ENCODE peak calls at places on chromosomes 12 and 14, in seven cellular contexts. H is fibroblast of mammary gland, E is upper lobe of right lung, C is mammary epithelial cell, L is kidney epithelial cell, W is body of pancreas, V is gastrocnemius medialis. R is an unnamed sample.

GRCh38 chr12:67475725-67476124 is 172.8 kb upstream of the DYRK2 start:
- DNase-seq in H (no peak), E (no peak), C (peak; percentile 50), L (no peak), W (no peak), V (no peak), R (no peak)

GRCh38 chr14:33765251-33765650 is 185.6 kb downstream of the EGLN3 start:
- DNase-seq in H (no peak), E (no peak), C (no peak), L (no peak), W (no peak), V (no peak), R (no peak)

GRCh38 chr14:96204151-96205058 is at the start of gene BDKRB2:
- DNase-seq in H (peak; percentile 82), E (peak; percentile 82), C (peak; percentile 85), L (peak; percentile 62), W (peak; percentile 89), V (peak; percentile 60), R (peak; percentile 71)

GRCh38 chr12:109264943-109265650 is 44.0 kb downstream of the FOXN4 start:
- DNase-seq in H (no peak), E (no peak), C (no peak), L (no peak), W (no peak), V (peak; percentile 40), R (no peak)

GRCh38 chr14:90447720-90448497 is 51.1 kb downstream of the CALM1 start:
- DNase-seq in H (no peak), E (no peak), C (no peak), L (no peak), W (no peak), V (no peak), R (no peak)

GRCh38 chr14:21015312-21015711 is 9.5 kb downstream of the NDRG2 start:
- DNase-seq in H (no peak), E (no peak), C (no peak), L (no peak), W (no peak), V (peak; percentile 84), R (no peak)

GRCh38 chr12:121438905-121439304 is 39.0 kb downstream of the RNF34 start:
- DNase-seq in H (no peak), E (no peak), C (no peak), L (no peak), W (no peak), V (no peak), R (no peak)

GRCh38 chr14:44795725-44796124 is 166.0 kb downstream of the KLHL28 start:
- DNase-seq in H (no peak), E (no peak), C (no peak), L (no peak), W (no peak), V (no peak), R (peak; percentile 75)

GRCh38 chr12:132077322-132078100 is 66.6 kb downstream of the DDX51 start:
- DNase-seq in H (no peak), E (no peak), C (no peak), L (no peak), W (no peak), V (no peak), R (no peak)

GRCh38 chr14:101577221-101577909 is 16.1 kb downstream of the DIO3 start:
- DNase-seq in H (no peak), E (no peak), C (no peak), L (no peak), W (no peak), V (no peak), R (no peak)

GRCh38 chr12:45612044-45612794 is 117.3 kb upstream of the ARID2 start:
- DNase-seq in H (peak; percentile 31), E (no peak), C (peak; percentile 16), L (no peak), W (no peak), V (no peak), R (peak; percentile 39)

GRCh38 chr14:95500772-95501401 is 15.6 kb downstream of the SYNE3 start:
- DNase-seq in H (peak; percentile 93), E (no peak), C (no peak), L (no peak), W (peak; percentile 59), V (peak; percentile 67), R (peak; percentile 66)

GRCh38 chr14:105627701-105628100 is 101.3 kb downstream of the TMEM121 start:
- DNase-seq in H (no peak), E (no peak), C (no peak), L (no peak), W (no peak), V (no peak), R (no peak)

DNA sequence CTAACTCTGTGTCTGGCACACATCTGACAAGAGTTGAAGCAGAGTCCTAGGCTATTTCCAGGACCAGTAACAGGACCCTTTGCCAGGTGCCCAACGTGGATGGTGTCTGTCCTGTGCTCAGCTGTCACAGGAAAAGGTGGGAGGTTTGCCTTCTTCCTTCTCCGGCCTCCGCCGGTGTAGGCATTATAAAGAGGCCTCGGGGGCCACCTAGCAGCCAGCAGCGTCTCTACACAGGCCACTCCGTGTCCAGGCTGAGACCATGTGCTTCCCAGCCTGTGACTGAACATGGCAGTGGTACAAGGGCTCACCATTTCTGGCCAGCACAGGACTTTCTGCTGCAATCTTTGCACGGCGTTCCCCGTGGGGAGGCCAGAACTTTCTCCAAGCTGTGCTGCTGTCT is 60.7 kb upstream of the GPATCH2L start:
- DNase-seq in H (peak; percentile 36), E (no peak), C (no peak), L (no peak), W (peak; percentile 19), V (peak; percentile 88), R (peak; percentile 13)
- TF ChIP-seq CTCF in H (peak; percentile 35), E (peak; percentile 22), C (no peak), L (peak; percentile 18), W (no peak), V (peak; percentile 64), R (peak; percentile 22)

DNA sequence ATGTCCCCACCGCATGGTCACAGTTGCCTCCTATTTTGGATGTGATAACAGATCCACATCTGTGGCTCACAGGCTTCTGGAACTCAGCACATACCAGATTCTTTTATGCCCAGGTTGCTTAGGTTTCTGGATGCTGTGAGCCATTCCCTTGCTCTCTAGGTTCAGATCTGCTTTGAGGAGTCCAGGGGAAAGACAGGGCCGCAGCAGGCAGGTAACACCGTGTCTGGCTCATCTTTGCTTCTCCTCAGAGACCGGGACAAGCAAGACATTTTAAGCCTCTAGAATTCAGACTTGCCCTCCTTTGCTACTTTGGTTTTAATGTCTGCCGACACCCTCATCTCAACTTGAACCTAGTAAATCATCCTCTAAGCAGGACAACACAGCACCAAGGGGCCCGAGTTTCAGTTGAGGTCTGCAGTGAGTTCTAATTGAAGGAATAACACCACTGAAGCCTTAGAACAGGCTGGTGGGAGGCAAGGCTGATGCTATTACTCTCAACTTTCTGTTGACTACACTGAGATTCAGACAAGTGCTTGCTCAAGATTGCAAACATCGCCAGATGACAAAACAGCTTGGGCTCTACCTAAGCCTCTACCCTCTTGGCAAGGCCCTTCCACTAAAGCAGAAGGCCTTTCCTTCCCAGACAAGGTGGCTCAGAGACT is 55.3 kb downstream of the MDM2 start:
- DNase-seq in H (no peak), E (no peak), C (no peak), L (no peak), W (no peak), V (no peak), R (no peak)
- TF ChIP-seq CTCF in H (no peak), E (no peak), C (no peak), L (no peak), W (no peak), V (no peak), R (no peak)

DNA sequence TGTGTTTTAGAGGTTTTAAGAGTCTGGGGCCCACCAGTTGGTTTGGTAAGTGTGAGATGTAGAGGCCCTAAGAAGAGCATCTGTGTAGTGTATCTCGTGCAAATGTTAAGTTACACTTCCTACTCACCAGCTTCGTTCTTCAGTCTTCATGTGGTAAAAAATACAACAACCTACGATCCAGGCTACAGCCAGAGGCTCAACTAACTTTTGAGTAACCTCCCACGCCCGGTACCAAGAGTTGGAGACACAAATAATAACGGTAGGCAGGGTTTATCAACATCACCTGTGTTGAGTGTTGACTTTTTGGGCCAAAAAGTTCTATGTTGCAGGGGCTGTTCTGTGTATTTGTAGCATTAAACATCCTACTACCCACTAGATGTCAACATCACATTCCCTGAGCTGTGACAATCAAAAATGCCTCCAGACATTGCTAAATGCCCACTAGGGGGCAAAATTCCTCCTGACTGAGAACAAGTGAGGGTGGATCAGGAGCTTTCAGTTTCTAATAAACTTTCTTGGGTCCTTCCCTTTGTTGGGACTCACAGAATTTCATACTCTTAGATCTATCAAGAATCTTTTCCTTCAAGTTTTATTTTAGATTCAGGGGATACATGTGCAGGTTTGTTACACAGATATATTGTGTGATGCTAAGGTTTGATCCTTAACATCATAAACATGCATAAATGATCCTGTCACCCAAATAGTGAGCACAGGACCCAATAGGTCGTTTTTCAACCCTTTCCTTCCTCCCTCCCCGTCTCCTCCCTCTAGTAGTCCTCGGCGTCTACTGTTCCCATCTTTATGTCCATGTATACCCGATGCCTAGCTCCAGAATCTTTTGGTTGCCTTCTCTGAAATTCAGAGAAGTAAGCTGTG is 94.7 kb downstream of the SLC2A13 start:
- DNase-seq in H (peak; percentile 81), E (no peak), C (peak; percentile 64), L (no peak), W (peak; percentile 53), V (peak; percentile 46), R (peak; percentile 76)
- TF ChIP-seq CTCF in H (peak; percentile 90), E (peak; percentile 86), C (peak; percentile 74), L (peak; percentile 75), W (peak; percentile 58), V (peak; percentile 75), R (peak; percentile 93)

GRCh38 chr12:21939435-21939834 is 1.8 kb downstream of the ABCC9 start:
- DNase-seq in H (no peak), E (no peak), C (no peak), L (no peak), W (no peak), V (peak; percentile 19), R (no peak)

GRCh38 chr12:21942377-21942703 is 1.1 kb upstream of the ABCC9 start:
- DNase-seq in H (no peak), E (no peak), C (no peak), L (no peak), W (no peak), V (no peak), R (no peak)

GRCh38 chr12:21940549-21940948 is 677 bp downstream of the ABCC9 start:
- DNase-seq in H (peak; percentile 28), E (peak; percentile 53), C (no peak), L (no peak), W (no peak), V (no peak), R (no peak)

GRCh38 chr12:21940972-21941521 is at the start of gene ABCC9:
- DNase-seq in H (peak; percentile 58), E (peak; percentile 72), C (no peak), L (no peak), W (peak; percentile 58), V (peak; percentile 85), R (no peak)

DNA sequence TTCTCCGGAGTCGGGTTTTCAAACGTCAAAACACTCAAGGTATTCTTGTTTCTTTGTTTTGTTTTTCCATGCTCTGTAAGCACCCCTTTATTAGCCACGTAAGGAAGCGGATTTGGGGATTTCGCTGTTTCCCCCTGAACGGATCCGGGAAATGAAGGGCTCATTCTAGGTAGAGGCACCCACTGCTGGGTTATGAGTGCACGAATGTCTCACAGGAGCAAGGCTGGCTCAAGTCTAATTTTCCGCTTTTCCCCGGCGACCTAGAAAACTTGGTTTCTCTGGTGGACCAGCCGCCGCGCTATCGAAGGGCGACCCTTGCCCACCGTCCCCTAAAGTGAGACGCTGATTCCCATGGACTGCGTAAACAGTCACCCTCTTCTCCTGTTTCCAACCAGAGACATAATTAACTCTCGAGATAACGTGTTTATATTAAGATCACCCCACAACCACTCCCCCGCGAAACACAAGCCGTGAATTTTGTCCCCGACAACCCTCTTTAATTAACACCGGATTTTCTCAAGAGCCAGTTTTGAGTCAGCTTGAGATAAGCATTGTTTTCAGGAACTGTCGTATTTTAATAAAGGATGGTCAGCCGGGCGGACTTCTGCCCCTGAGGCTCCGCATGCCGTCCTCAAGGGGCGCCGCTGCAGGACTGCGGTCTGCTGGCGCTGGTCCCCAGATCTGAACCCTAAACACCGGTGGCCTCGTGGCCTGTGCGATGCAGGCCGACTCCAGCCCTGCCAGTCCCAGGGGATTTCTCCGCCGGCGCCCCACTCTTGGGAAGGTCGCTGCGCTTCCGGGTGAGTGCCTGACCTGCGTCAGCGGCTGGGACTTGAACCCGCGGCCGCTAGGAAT is 523 bp upstream of the ABCC9 start:
- DNase-seq in H (peak; percentile 69), E (peak; percentile 78), C (no peak), L (no peak), W (peak; percentile 66), V (peak; percentile 68), R (no peak)
- TF ChIP-seq CTCF in H (peak; percentile 54), E (peak; percentile 51), C (no peak), L (peak; percentile 54), W (peak; percentile 67), V (peak; percentile 82), R (no peak)

R was measured in PC-3.